ENCODE peak calls at places on chromosomes 2 and 18, in six cellular contexts. One of them, this sample, is unnamed.

GRCh38 chr18:7721532-7721931 is 154.4 kb downstream of the PTPRM start:
- DNase-seq in ovary: no peak
- DNase-seq in CD4-positive, alpha-beta T cell: no peak
- DNase-seq in cardiac fibroblast: no peak
- DNase-seq in HFFc6: no peak
- DNase-seq in bronchial epithelial cell: no peak
- DNase-seq in this sample: no peak

GRCh38 chr2:24110660-24111303 is 12.4 kb downstream of the PFN4 start:
- DNase-seq in ovary: no peak
- DNase-seq in CD4-positive, alpha-beta T cell: no peak
- DNase-seq in cardiac fibroblast: no peak
- DNase-seq in HFFc6: no peak
- DNase-seq in bronchial epithelial cell: no peak
- DNase-seq in this sample: no peak

GRCh38 chr2:98485453-98485755 is 40.7 kb downstream of the INPP4A start:
- DNase-seq in ovary: no peak
- DNase-seq in CD4-positive, alpha-beta T cell: no peak
- DNase-seq in cardiac fibroblast: no peak
- DNase-seq in HFFc6: no peak
- DNase-seq in bronchial epithelial cell: no peak
- DNase-seq in this sample: no peak

GRCh38 chr2:74573747-74574562 is 19.4 kb downstream of the DOK1 start:
- DNase-seq in ovary: no peak
- DNase-seq in CD4-positive, alpha-beta T cell: no peak
- DNase-seq in cardiac fibroblast: peak
- DNase-seq in HFFc6: peak
- DNase-seq in bronchial epithelial cell: peak
- DNase-seq in this sample: no peak

GRCh38 chr18:23237524-23238151 is 102.4 kb downstream of the CABLES1 start:
- DNase-seq in ovary: peak
- DNase-seq in CD4-positive, alpha-beta T cell: peak
- DNase-seq in cardiac fibroblast: peak
- DNase-seq in HFFc6: no peak
- DNase-seq in bronchial epithelial cell: peak
- DNase-seq in this sample: no peak

GRCh38 chr2:26008851-26009566 is 24.9 kb upstream of the RAB10 start:
- DNase-seq in ovary: no peak
- DNase-seq in CD4-positive, alpha-beta T cell: no peak
- DNase-seq in cardiac fibroblast: peak
- DNase-seq in HFFc6: peak
- DNase-seq in bronchial epithelial cell: peak
- DNase-seq in this sample: no peak

GRCh38 chr2:67876176-67876575 is 186.6 kb downstream of the C1D start:
- DNase-seq in ovary: no peak
- DNase-seq in CD4-positive, alpha-beta T cell: no peak
- DNase-seq in cardiac fibroblast: no peak
- DNase-seq in HFFc6: peak
- DNase-seq in bronchial epithelial cell: no peak
- DNase-seq in this sample: no peak

GRCh38 chr2:83531211-83531610 is 927.9 kb downstream of the SUCLG1 start:
- DNase-seq in ovary: no peak
- DNase-seq in CD4-positive, alpha-beta T cell: no peak
- DNase-seq in cardiac fibroblast: peak
- DNase-seq in HFFc6: no peak
- DNase-seq in bronchial epithelial cell: no peak
- DNase-seq in this sample: no peak

GRCh38 chr18:21777814-21778213 is 37.2 kb downstream of the MIB1 start:
- DNase-seq in ovary: no peak
- DNase-seq in CD4-positive, alpha-beta T cell: no peak
- DNase-seq in cardiac fibroblast: no peak
- DNase-seq in HFFc6: no peak
- DNase-seq in bronchial epithelial cell: no peak
- DNase-seq in this sample: no peak

DNA sequence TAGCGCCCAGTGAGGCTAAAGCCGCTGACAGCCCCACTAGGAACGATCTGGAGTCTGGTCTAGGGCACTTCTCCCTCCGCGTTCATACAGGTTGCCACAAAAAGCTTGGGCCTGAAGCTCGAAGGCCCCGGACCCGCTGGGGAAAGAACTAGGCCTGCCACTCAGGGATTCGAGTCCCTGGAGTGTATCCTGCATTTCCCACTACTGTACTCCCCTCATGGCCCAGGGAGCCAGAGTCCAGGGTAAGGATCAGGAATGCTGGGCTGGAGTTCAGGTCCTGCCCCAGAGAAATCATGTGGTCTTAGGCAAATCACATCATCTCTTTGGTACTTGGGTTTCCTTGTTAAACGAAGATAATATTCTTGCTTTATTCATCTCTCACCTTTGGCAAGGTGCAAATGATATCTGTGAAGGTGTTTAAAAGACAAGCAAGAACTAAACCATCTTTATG is 1.4 kb upstream of the ZFP36L2 start:
- DNase-seq in ovary: no peak
- DNase-seq in CD4-positive, alpha-beta T cell: no peak
- DNase-seq in cardiac fibroblast: no peak
- DNase-seq in HFFc6: no peak
- DNase-seq in bronchial epithelial cell: no peak
- DNase-seq in this sample: no peak
- TF ChIP-seq CTCF in ovary: peak
- TF ChIP-seq CTCF in CD4-positive, alpha-beta T cell: no peak
- TF ChIP-seq CTCF in cardiac fibroblast: no peak
- TF ChIP-seq CTCF in HFFc6: peak
- TF ChIP-seq CTCF in bronchial epithelial cell: peak
- TF ChIP-seq CTCF in this sample: no peak

DNA sequence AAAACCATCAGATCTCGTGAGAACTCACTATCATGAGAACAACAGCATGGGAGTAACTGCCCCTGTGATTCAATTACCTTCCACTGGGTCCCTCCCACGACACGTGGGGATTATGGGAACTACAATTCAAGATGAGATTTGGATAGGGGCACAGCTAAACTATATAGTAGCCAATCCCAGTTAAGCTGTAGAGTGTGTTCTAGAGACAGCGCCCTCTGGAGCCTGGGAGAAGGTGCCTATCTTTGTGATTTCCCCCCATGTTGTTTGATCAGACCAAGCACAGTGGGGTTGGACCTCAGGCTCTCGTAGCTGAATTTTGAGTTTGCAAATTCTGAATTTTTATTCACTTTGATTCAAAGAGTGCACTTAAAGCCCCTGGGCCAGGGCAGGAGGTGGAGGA is 108.2 kb upstream of the TWIST2 start:
- DNase-seq in ovary: no peak
- DNase-seq in CD4-positive, alpha-beta T cell: no peak
- DNase-seq in cardiac fibroblast: no peak
- DNase-seq in HFFc6: no peak
- DNase-seq in bronchial epithelial cell: no peak
- DNase-seq in this sample: no peak
- TF ChIP-seq CTCF in ovary: no peak
- TF ChIP-seq CTCF in CD4-positive, alpha-beta T cell: no peak
- TF ChIP-seq CTCF in cardiac fibroblast: no peak
- TF ChIP-seq CTCF in HFFc6: peak
- TF ChIP-seq CTCF in bronchial epithelial cell: no peak
- TF ChIP-seq CTCF in this sample: no peak

GRCh38 chr2:12167525-12168317 is 421.3 kb downstream of the LPIN1 start:
- DNase-seq in ovary: no peak
- DNase-seq in CD4-positive, alpha-beta T cell: no peak
- DNase-seq in cardiac fibroblast: no peak
- DNase-seq in HFFc6: no peak
- DNase-seq in bronchial epithelial cell: no peak
- DNase-seq in this sample: peak
- TF ChIP-seq CTCF in ovary: no peak
- TF ChIP-seq CTCF in CD4-positive, alpha-beta T cell: no peak
- TF ChIP-seq CTCF in cardiac fibroblast: no peak
- TF ChIP-seq CTCF in HFFc6: no peak
- TF ChIP-seq CTCF in bronchial epithelial cell: no peak
- TF ChIP-seq CTCF in this sample: peak

GRCh38 chr2:148259674-148260073 is 238.8 kb downstream of the MBD5 start:
- DNase-seq in ovary: no peak
- DNase-seq in CD4-positive, alpha-beta T cell: no peak
- DNase-seq in cardiac fibroblast: no peak
- DNase-seq in HFFc6: no peak
- DNase-seq in bronchial epithelial cell: peak
- DNase-seq in this sample: no peak
- TF ChIP-seq CTCF in ovary: no peak
- TF ChIP-seq CTCF in CD4-positive, alpha-beta T cell: no peak
- TF ChIP-seq CTCF in cardiac fibroblast: no peak
- TF ChIP-seq CTCF in HFFc6: peak
- TF ChIP-seq CTCF in bronchial epithelial cell: no peak
- TF ChIP-seq CTCF in this sample: no peak

GRCh38 chr2:169362346-169363026 is at the start of gene LRP2:
- DNase-seq in ovary: peak
- DNase-seq in CD4-positive, alpha-beta T cell: no peak
- DNase-seq in cardiac fibroblast: peak
- DNase-seq in HFFc6: no peak
- DNase-seq in bronchial epithelial cell: no peak
- DNase-seq in this sample: peak

GRCh38 chr2:169365093-169365483 is 2.8 kb upstream of the LRP2 start:
- DNase-seq in ovary: no peak
- DNase-seq in CD4-positive, alpha-beta T cell: no peak
- DNase-seq in cardiac fibroblast: no peak
- DNase-seq in HFFc6: no peak
- DNase-seq in bronchial epithelial cell: no peak
- DNase-seq in this sample: no peak

GRCh38 chr2:169363027-169363569 is 764 bp upstream of the LRP2 start:
- DNase-seq in ovary: no peak
- DNase-seq in CD4-positive, alpha-beta T cell: no peak
- DNase-seq in cardiac fibroblast: no peak
- DNase-seq in HFFc6: no peak
- DNase-seq in bronchial epithelial cell: peak
- DNase-seq in this sample: no peak

GRCh38 chr2:169361706-169362345 is 508 bp downstream of the LRP2 start:
- DNase-seq in ovary: peak
- DNase-seq in CD4-positive, alpha-beta T cell: no peak
- DNase-seq in cardiac fibroblast: peak
- DNase-seq in HFFc6: no peak
- DNase-seq in bronchial epithelial cell: no peak
- DNase-seq in this sample: peak

GRCh38 chr2:169363570-169364150 is 1.3 kb upstream of the LRP2 start:
- DNase-seq in ovary: peak
- DNase-seq in CD4-positive, alpha-beta T cell: no peak
- DNase-seq in cardiac fibroblast: peak
- DNase-seq in HFFc6: no peak
- DNase-seq in bronchial epithelial cell: peak
- DNase-seq in this sample: peak
- TF ChIP-seq CTCF in ovary: no peak
- TF ChIP-seq CTCF in CD4-positive, alpha-beta T cell: no peak
- TF ChIP-seq CTCF in cardiac fibroblast: no peak
- TF ChIP-seq CTCF in HFFc6: no peak
- TF ChIP-seq CTCF in bronchial epithelial cell: no peak
- TF ChIP-seq CTCF in this sample: peak

GRCh38 chr2:44389895-44390294 is 28.1 kb downstream of the CAMKMT start:
- DNase-seq in ovary: no peak
- DNase-seq in CD4-positive, alpha-beta T cell: no peak
- DNase-seq in cardiac fibroblast: peak
- DNase-seq in HFFc6: no peak
- DNase-seq in bronchial epithelial cell: no peak
- DNase-seq in this sample: no peak
- TF ChIP-seq CTCF in ovary: no peak
- TF ChIP-seq CTCF in CD4-positive, alpha-beta T cell: peak
- TF ChIP-seq CTCF in cardiac fibroblast: peak
- TF ChIP-seq CTCF in HFFc6: peak
- TF ChIP-seq CTCF in bronchial epithelial cell: no peak
- TF ChIP-seq CTCF in this sample: peak

GRCh38 chr2:111135237-111135909 is 14.7 kb downstream of the BCL2L11 start:
- DNase-seq in ovary: no peak
- DNase-seq in CD4-positive, alpha-beta T cell: no peak
- DNase-seq in cardiac fibroblast: no peak
- DNase-seq in HFFc6: no peak
- DNase-seq in bronchial epithelial cell: no peak
- DNase-seq in this sample: no peak

GRCh38 chr2:111138834-111139233 is 18.1 kb downstream of the BCL2L11 start:
- DNase-seq in ovary: no peak
- DNase-seq in CD4-positive, alpha-beta T cell: no peak
- DNase-seq in cardiac fibroblast: no peak
- DNase-seq in HFFc6: no peak
- DNase-seq in bronchial epithelial cell: no peak
- DNase-seq in this sample: no peak

GRCh38 chr2:111133603-111134002 is 12.9 kb downstream of the BCL2L11 start:
- DNase-seq in ovary: no peak
- DNase-seq in CD4-positive, alpha-beta T cell: no peak
- DNase-seq in cardiac fibroblast: no peak
- DNase-seq in HFFc6: no peak
- DNase-seq in bronchial epithelial cell: no peak
- DNase-seq in this sample: no peak

GRCh38 chr2:111134082-111134481 is 13.4 kb downstream of the BCL2L11 start:
- DNase-seq in ovary: no peak
- DNase-seq in CD4-positive, alpha-beta T cell: no peak
- DNase-seq in cardiac fibroblast: no peak
- DNase-seq in HFFc6: no peak
- DNase-seq in bronchial epithelial cell: no peak
- DNase-seq in this sample: no peak

GRCh38 chr2:111135910-111136297 is 15.2 kb downstream of the BCL2L11 start:
- DNase-seq in ovary: peak
- DNase-seq in CD4-positive, alpha-beta T cell: no peak
- DNase-seq in cardiac fibroblast: peak
- DNase-seq in HFFc6: no peak
- DNase-seq in bronchial epithelial cell: no peak
- DNase-seq in this sample: no peak
- TF ChIP-seq CTCF in ovary: no peak
- TF ChIP-seq CTCF in CD4-positive, alpha-beta T cell: no peak
- TF ChIP-seq CTCF in cardiac fibroblast: peak
- TF ChIP-seq CTCF in HFFc6: no peak
- TF ChIP-seq CTCF in bronchial epithelial cell: peak
- TF ChIP-seq CTCF in this sample: no peak

DNA sequence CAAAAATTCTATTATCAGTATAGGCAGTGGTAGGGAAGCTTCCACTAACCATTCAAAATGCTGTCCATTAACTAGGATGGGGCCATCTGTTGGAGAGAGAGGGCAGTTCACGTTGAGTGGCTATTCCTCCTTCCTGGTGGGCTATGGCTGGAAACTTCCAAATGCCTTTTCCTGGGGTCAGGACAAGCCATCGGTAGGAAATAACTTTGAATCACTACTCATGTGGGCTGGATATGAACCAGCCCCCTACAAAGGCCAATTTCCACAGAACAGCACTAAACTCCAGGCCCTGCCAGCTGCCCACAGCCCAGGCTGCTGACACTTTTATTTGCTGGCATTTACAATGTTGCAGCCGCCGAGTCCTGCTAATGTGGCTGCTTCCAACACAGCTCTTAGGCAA is 156.1 kb upstream of the HNRNPA3 start:
- DNase-seq in ovary: no peak
- DNase-seq in CD4-positive, alpha-beta T cell: no peak
- DNase-seq in cardiac fibroblast: no peak
- DNase-seq in HFFc6: no peak
- DNase-seq in bronchial epithelial cell: no peak
- DNase-seq in this sample: no peak
- TF ChIP-seq CTCF in ovary: no peak
- TF ChIP-seq CTCF in CD4-positive, alpha-beta T cell: no peak
- TF ChIP-seq CTCF in cardiac fibroblast: no peak
- TF ChIP-seq CTCF in HFFc6: peak
- TF ChIP-seq CTCF in bronchial epithelial cell: no peak
- TF ChIP-seq CTCF in this sample: no peak

GRCh38 chr2:216059233-216059834 is 22.3 kb downstream of the PECR start:
- DNase-seq in ovary: no peak
- DNase-seq in CD4-positive, alpha-beta T cell: no peak
- DNase-seq in cardiac fibroblast: no peak
- DNase-seq in HFFc6: no peak
- DNase-seq in bronchial epithelial cell: peak
- DNase-seq in this sample: no peak
- TF ChIP-seq CTCF in ovary: no peak
- TF ChIP-seq CTCF in CD4-positive, alpha-beta T cell: peak
- TF ChIP-seq CTCF in cardiac fibroblast: peak
- TF ChIP-seq CTCF in HFFc6: peak
- TF ChIP-seq CTCF in bronchial epithelial cell: peak
- TF ChIP-seq CTCF in this sample: peak

This sample was measured in progenitor cell of endocrine pancreas.